ENCODE peak calls at places on chromosome 7, in eight cellular contexts. X is CD8-positive, alpha-beta T cell; K is tibial nerve; G is IMR-90; M is colonic mucosa; O is iPS DF 6.9; V is mucosa of descending colon; Z is naive thymus-derived CD4-positive, alpha-beta T cell. A is an unnamed sample. For H3K36me3 and H3K9me3, the result is how much of the 10 kb centered on the place peaks cover.

GRCh38 chr7:159119026-159119741 is 25.5 kb downstream of the VIPR2 start:
- DNase-seq in X (no peak), K (no peak), G (no peak), M (no peak), O (no peak), V (no peak), Z (no peak), A (no peak)

GRCh38 chr7:121085922-121086321 is 97.4 kb downstream of the CPED1 start:
- DNase-seq in X (no peak), K (no peak), G (peak), M (no peak), O (no peak), V (no peak), Z (no peak), A (no peak)

GRCh38 chr7:80216996-80217842 is 82.6 kb downstream of the GNAI1 start:
- DNase-seq in X (no peak), K (no peak), G (no peak), M (no peak), O (no peak), V (no peak), Z (peak), A (no peak)

GRCh38 chr7:99392659-99393362 is 15.6 kb downstream of the PDAP1 start:
- DNase-seq in X (peak), K (peak), G (no peak), M (peak), O (peak), V (peak), Z (peak), A (peak)

GRCh38 chr7:122038904-122039303 is 105.1 kb downstream of the AASS start:
- DNase-seq in X (no peak), K (no peak), G (peak), M (no peak), O (no peak), V (no peak), Z (no peak), A (no peak)

GRCh38 chr7:149355390-149356048 is 93.5 kb downstream of the ZNF783 start:
- DNase-seq in X (no peak), K (no peak), G (no peak), M (no peak), O (peak), V (peak), Z (no peak), A (no peak)

GRCh38 chr7:73831656-73832579 is 1.1 kb downstream of the CLDN4 start:
- DNase-seq in X (no peak), K (no peak), G (no peak), M (peak), O (no peak), V (peak), Z (no peak), A (no peak)

GRCh38 chr7:79182283-79182682 is 271.2 kb downstream of the MAGI2 start:
- DNase-seq in X (no peak), K (no peak), G (peak), M (no peak), O (no peak), V (no peak), Z (no peak), A (no peak)

GRCh38 chr7:155122831-155123230 is 52.7 kb downstream of the HTR5A start:
- DNase-seq in X (no peak), K (no peak), G (no peak), M (no peak), O (no peak), V (no peak), Z (no peak), A (no peak)

GRCh38 chr7:121558288-121558687 is 162.2 kb upstream of the FAM3C start:
- DNase-seq in X (no peak), K (no peak), G (no peak), M (no peak), O (no peak), V (no peak), Z (no peak), A (no peak)

GRCh38 chr7:128141683-128142195 is 99.3 kb upstream of the LEP start:
- DNase-seq in X (no peak), K (no peak), G (no peak), M (no peak), O (no peak), V (no peak), Z (no peak), A (no peak)

GRCh38 chr7:47988496-47989386 is 9.3 kb upstream of the HUS1 start:
- DNase-seq in X (no peak), K (no peak), G (peak), M (no peak), O (no peak), V (no peak), Z (no peak), A (no peak)

GRCh38 chr7:101559586-101559985 is 69.5 kb downstream of the MYL10 start:
- DNase-seq in X (no peak), K (no peak), G (no peak), M (no peak), O (no peak), V (no peak), Z (no peak), A (no peak)

GRCh38 chr7:137754076-137754851 is 92.5 kb downstream of the DGKI start:
- DNase-seq in X (no peak), K (no peak), G (peak), M (no peak), O (no peak), V (no peak), Z (no peak), A (no peak)

GRCh38 chr7:55310626-55311025 is 54.5 kb upstream of the LANCL2 start:
- DNase-seq in X (no peak), K (no peak), G (no peak), M (no peak), O (no peak), V (no peak), Z (no peak), A (no peak)

GRCh38 chr7:142867097-142867378 is 12.2 kb downstream of the EPHB6 start:
- DNase-seq in X (no peak), K (no peak), G (no peak), M (no peak), O (no peak), V (no peak), Z (no peak), A (no peak)

GRCh38 chr7:100443096-100443840 is 7.0 kb upstream of the PPP1R35 start:
- DNase-seq in X (no peak), K (no peak), G (no peak), M (no peak), O (no peak), V (no peak), Z (no peak), A (no peak)

GRCh38 chr7:3431306-3431705 is 130.3 kb downstream of the SDK1 start:
- DNase-seq in X (no peak), K (no peak), G (peak), M (no peak), O (no peak), V (no peak), Z (no peak), A (no peak)

GRCh38 chr7:123533929-123534382 is 439 bp downstream of the IQUB start:
- DNase-seq in X (no peak), K (no peak), G (no peak), M (peak), O (no peak), V (no peak), Z (no peak), A (no peak)

GRCh38 chr7:44979481-44980392 is 922 bp upstream of the MYO1G start:
- DNase-seq in X (no peak), K (no peak), G (no peak), M (no peak), O (no peak), V (no peak), Z (no peak), A (no peak)

GRCh38 chr7:44982535-44982923 is 3.7 kb upstream of the MYO1G start:
- DNase-seq in X (no peak), K (no peak), G (no peak), M (no peak), O (no peak), V (no peak), Z (no peak), A (no peak)

GRCh38 chr7:44980393-44981034 is 1.7 kb upstream of the MYO1G start:
- DNase-seq in X (no peak), K (no peak), G (peak), M (no peak), O (no peak), V (no peak), Z (no peak), A (no peak)

GRCh38 chr7:44982970-44983369 is 4.2 kb upstream of the MYO1G start:
- DNase-seq in X (no peak), K (no peak), G (no peak), M (no peak), O (no peak), V (no peak), Z (no peak), A (no peak)

GRCh38 chr7:44981035-44981706 is 2.4 kb upstream of the MYO1G start:
- DNase-seq in X (no peak), K (no peak), G (no peak), M (no peak), O (no peak), V (no peak), Z (no peak), A (no peak)
- H3K4me3 ChIP-seq in X (no peak), K (no peak), G (no peak), M (no peak), O (no peak), V (no peak), Z (no peak), A (no peak)

DNA sequence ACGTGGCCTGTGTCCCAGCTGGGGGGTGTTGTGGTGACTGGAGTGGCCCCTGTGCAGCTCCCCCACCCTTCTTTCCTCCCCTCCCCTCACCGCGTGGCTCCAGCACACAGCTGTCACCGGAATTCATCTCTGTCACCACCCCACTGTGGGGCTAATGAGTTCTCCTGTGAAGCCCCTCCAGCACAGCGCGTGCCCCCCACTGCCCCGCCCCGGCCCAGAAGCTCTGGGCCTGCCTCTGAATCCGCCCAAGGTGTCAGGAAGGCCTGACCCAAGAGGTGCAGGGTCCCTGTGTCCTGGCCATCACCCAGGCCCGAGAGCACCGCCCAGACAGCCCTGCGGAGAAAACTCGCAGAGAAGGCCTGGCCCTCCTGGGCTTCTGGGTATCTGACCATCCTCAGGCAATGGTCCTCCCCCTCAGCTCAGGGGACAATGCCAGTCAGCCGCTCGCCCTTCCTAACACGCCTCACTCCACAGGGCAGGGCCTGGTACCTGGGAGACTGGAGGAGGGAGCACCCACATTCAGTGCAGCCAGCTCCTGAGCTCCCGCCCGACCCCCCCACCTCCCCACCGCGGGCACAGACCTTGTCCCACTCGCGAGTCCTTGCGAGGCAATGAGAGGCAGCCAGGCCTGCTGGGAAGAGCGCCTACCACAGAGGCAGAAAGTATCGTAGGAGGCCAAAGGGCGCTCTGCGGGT is 38.2 kb downstream of the GBX1 start:
- DNase-seq in X (no peak), K (no peak), G (no peak), M (no peak), O (no peak), V (no peak), Z (no peak), A (no peak)
- H3K36me3 ChIP-seq in X (under half), K (under half), G (half or more), M (under half), O (under half), V (under half), Z (under half), A (half or more)

GRCh38 chr7:262251-262572 is 27.8 kb upstream of the FOXL3 start:
- DNase-seq in X (no peak), K (peak), G (no peak), M (no peak), O (no peak), V (no peak), Z (no peak), A (peak)
- H3K9me3 ChIP-seq in X (under half), K (under half), G (under half), M (under half), O (under half), V (under half), Z (under half), A (under half)

GRCh38 chr7:27155816-27156507 is 513 bp downstream of the HOXA7 start:
- DNase-seq in X (peak), K (no peak), G (no peak), M (peak), O (no peak), V (no peak), Z (no peak), A (peak)
- H3K4me3 ChIP-seq in X (peak), K (peak), G (peak), M (peak), O (peak), V (peak), Z (no peak), A (peak)

DNA sequence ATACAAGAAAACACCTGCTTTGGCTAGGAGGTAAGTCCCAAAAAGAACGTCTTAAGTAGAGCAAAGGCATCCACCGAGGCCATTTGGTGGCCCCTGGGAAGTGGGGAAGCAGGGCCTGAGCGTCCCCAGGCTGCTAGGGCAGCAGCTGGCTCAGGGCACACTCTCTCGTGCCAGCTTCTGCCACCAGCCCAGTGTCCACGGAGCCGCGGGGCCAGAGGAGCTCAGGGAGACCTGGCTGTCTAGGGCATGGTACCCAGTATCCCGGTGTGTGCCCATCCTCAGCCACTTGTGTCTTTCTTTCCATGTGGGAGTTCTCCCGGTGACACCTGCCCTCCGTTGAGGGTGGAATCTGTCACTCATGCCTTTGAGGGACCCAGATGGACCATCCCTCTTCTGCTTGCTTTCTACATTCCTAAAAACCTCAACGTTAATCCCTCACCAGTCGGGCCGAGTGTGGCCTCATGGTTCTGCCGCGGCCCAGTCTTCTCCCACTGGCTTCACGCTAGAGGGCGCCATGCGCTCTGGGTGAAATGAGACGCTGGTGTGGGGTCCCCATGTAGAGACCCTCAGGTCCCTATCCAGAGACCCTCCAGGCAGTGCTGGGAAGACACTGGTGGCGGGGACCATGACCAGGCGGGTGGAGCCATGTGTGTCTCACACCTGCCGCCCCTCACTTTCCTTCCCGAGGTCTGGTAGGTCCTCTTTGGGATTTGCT is 9.5 kb upstream of the AP5Z1 start:
- DNase-seq in X (no peak), K (no peak), G (no peak), M (no peak), O (no peak), V (no peak), Z (no peak), A (no peak)
- H3K36me3 ChIP-seq in X (under half), K (under half), G (half or more), M (under half), O (under half), V (under half), Z (half or more), A (half or more)

DNA sequence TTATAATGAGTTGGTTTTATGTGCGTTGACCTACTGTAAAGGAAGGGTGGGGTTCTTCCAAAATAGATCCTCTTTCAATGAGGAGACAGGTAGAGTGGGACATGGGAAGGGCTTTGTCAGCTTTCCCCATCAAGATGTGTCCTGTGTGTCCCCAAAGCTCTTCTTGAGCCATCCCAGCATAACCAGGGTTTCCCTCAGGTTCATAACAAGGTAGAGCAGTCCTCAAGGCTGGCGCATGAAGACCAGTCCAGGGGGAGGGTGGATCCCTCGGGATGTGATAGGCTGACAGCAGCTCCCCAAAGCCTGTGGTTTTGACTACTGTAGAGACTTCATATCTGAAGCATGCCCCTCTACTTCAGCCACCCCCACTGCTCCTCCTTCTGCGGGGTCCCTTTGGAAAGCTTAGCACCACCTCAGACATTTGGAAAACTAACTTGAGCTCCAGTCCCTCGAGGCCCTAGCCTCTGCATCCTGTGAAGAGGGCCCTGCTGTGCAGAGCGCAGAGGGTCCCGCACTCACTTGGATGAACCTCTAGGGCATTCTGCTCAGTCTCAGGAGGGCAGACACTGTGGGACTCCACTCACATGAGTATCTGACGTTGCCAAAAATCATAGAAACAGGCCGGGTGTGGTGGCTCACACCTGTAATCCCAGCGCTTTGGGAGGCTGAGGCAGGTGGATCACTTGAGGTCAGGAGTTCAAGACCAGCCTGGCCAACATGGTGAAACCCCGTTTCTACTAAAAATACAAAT is 1.0 kb upstream of the GIMAP8 start:
- DNase-seq in X (peak), K (no peak), G (no peak), M (no peak), O (no peak), V (no peak), Z (no peak), A (no peak)
- H3K9me3 ChIP-seq in X (under half), K (under half), G (under half), M (under half), O (under half), V (under half), Z (under half), A (under half)

GRCh38 chr7:66157060-66157459 is 42.4 kb downstream of the CRCP start:
- DNase-seq in X (no peak), K (no peak), G (no peak), M (no peak), O (no peak), V (no peak), Z (no peak), A (peak)
- H3K4me3 ChIP-seq in X (no peak), K (no peak), G (no peak), M (no peak), O (no peak), V (no peak), Z (no peak), A (no peak)

DNA sequence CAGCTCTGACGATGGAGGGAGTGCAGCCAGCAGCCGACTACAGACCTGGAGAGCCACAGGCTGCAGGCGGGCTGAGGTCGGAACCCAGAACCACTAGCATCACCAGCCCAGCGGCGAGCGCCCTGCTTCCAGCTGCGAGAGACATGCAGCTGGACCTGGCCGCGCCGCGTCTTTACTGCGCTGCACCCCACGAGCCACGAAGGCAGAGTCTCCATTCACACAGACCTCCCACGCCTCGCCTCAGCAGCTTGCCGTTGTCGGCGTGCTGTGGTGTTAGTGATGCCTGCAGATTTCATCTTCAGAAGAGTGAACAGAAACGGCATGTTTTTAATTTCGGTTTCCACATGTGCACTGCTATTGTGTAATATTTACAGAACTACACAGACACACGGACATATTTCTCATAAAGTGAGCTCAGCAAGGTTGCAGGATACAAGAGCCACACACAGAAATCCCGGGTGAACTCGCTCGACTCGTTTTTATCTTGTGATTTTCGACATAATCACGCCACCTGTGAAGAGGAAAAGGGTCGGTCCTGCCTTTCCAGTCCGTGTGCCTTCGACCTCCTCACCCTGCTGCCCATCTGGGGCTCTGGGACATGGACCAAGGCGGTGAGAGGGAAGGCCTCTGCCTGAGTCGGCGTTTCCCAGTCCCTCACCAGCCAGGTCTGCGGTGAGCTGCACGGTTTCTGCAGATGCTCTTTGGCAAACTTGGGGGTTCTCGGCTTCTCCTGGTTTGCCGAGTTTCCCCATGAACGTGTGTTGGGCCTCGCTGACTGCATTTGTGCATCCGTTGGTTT is 252.2 kb downstream of the ELFN1 start:
- DNase-seq in X (no peak), K (no peak), G (peak), M (no peak), O (no peak), V (no peak), Z (peak), A (peak)
- H3K36me3 ChIP-seq in X (under half), K (under half), G (under half), M (under half), O (under half), V (under half), Z (under half), A (under half)

GRCh38 chr7:64433590-64433989 is 119.8 kb downstream of the ZNF736 start:
- DNase-seq in X (no peak), K (no peak), G (no peak), M (no peak), O (no peak), V (no peak), Z (no peak), A (no peak)

GRCh38 chr7:64431838-64432237 is 118.1 kb downstream of the ZNF736 start:
- DNase-seq in X (no peak), K (no peak), G (no peak), M (no peak), O (no peak), V (no peak), Z (no peak), A (no peak)

DNA sequence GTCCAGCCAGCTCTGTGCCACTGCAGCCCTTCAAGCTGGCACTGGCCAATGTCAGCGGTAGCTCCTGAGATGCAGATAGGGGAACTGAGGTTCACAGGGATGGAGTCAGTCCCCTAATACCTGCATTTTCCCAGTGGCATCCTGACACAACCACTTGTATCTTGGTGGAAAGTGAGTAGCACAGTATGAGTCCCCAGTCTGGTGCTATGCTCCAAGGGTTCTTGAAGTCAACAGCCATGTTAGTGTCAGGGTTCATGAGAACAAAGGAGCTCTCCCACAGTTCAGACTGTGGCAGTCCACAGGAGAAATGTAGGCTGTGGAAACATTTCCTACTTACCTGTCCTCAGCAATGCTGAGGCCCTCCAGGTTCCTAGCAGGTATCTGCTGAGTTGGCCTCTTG is 115.5 kb downstream of the ZNF736 start:
- DNase-seq in X (no peak), K (no peak), G (no peak), M (no peak), O (no peak), V (no peak), Z (no peak), A (no peak)
- H3K9me3 ChIP-seq in X (under half), K (under half), G (under half), M (under half), O (under half), V (under half), Z (under half), A (under half)

A was measured in BE2C.